ENCODE peak calls at places on chromosome 4, in ten cellular contexts. M is right lobe of liver, Z is lower lobe of right lung, F is IMR-90, K is Panc1, T is stomach, V is adrenal gland, G is PC-9, P is left ventricle myocardium inferior, Q is upper lobe of left lung. C is an unnamed sample.

GRCh38 chr4:124943938-124944337 is 231.4 kb upstream of the ANKRD50 start:
- DNase-seq in M (no peak), Z (no peak), P (no peak), V (no peak), T (no peak), G (no peak), K (no peak), F (no peak), Q (no peak), C (no peak)

GRCh38 chr4:180587379-180587778 is 1655.8 kb upstream of the TENM3 start:
- DNase-seq in Z (no peak), P (no peak), V (no peak), T (no peak), F (no peak), Q (no peak), M (no peak), G (no peak), K (no peak), C (no peak)

GRCh38 chr4:57156242-57156990 is 46.2 kb upstream of the IGFBP7 start:
- DNase-seq in Q (no peak), P (no peak), Z (no peak), T (no peak), K (no peak), V (no peak), M (no peak), G (peak; percentile 25), F (peak; percentile 41), C (no peak)

GRCh38 chr4:54152846-54153600 is 53.1 kb downstream of the GSX2 start:
- DNase-seq in G (peak; percentile 28), F (peak; percentile 63), M (no peak), Z (no peak), Q (no peak), V (no peak), T (no peak), K (no peak), P (no peak), C (peak; percentile 53)

GRCh38 chr4:73019462-73020047 is 50.0 kb downstream of the COX18 start:
- DNase-seq in F (peak; percentile 47), K (peak; percentile 27), M (no peak), G (peak; percentile 2), P (no peak), Z (no peak), Q (no peak), V (no peak), T (no peak), C (peak; percentile 69)

GRCh38 chr4:59597536-59598232 is 1602.4 kb upstream of the ADGRL3 start:
- DNase-seq in F (no peak), G (no peak), V (no peak), P (no peak), K (no peak), Z (no peak), M (no peak), Q (peak; percentile 28), T (no peak), C (no peak)

GRCh38 chr4:142615324-142615665 is 230.8 kb downstream of the INPP4B start:
- DNase-seq in M (no peak), K (no peak), Z (no peak), T (no peak), G (peak; percentile 15), P (no peak), F (peak; percentile 71), Q (no peak), V (no peak), C (peak; percentile 45)

GRCh38 chr4:82005153-82005552 is 368.6 kb downstream of the HNRNPD start:
- DNase-seq in Q (no peak), M (no peak), K (no peak), T (no peak), P (no peak), V (no peak), Z (no peak), G (no peak), F (no peak), C (no peak)

GRCh38 chr4:3451956-3452355 is 10.2 kb downstream of the HGFAC start:
- DNase-seq in Z (no peak), V (no peak), K (no peak), G (no peak), Q (no peak), P (no peak), M (no peak), T (no peak), F (peak; percentile 79), C (no peak)

GRCh38 chr4:142846729-142847606 is 867 bp upstream of the INPP4B start:
- DNase-seq in P (peak; percentile 30), M (peak; percentile 45), K (no peak), V (peak; percentile 31), F (no peak), T (peak; percentile 58), G (peak; percentile 73), Z (no peak), Q (no peak), C (peak; percentile 62)

GRCh38 chr4:30867427-30867826 is 147.3 kb downstream of the PCDH7 start:
- DNase-seq in Q (no peak), V (no peak), F (no peak), M (no peak), K (no peak), G (peak; percentile 10), T (no peak), P (no peak), Z (no peak), C (no peak)

GRCh38 chr4:76550966-76551780 is 116.1 kb downstream of the SHROOM3 start:
- DNase-seq in Z (no peak), P (no peak), Q (no peak), G (no peak), M (no peak), T (no peak), F (peak; percentile 51), V (no peak), K (no peak), C (no peak)

GRCh38 chr4:54556081-54556480 is 101.7 kb upstream of the KIT start:
- DNase-seq in Q (no peak), M (no peak), G (no peak), P (no peak), K (no peak), Z (no peak), T (no peak), V (no peak), F (no peak), C (no peak)

DNA sequence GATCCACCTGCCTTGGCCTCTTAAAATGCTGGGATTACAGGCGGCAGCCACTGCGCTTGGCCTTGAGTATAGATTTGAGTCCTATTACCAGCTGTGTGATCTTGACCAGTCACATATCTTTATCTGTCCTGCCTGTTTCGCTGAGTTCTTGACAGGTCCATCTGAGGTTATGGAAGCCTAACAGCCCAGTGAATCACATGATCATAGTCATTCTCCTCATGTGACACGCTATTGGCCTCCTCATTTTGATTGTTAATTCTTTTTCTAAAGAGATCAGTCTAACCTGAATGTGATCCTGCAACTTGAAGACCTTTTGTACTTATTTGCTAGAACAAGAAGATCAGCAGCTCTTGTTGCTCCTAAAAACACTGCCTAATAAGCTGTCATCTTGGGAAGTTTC is 86.7 kb downstream of the CHRNA9 start:
- DNase-seq in Q (no peak), Z (no peak), P (no peak), T (no peak), M (no peak), F (no peak), V (no peak), G (no peak), K (no peak), C (no peak)
- H3K27ac ChIP-seq in Q (no peak overlapping the region), Z (no peak overlapping the region), P (no peak overlapping the region), T (peak overlapping the region; percentile 1), M (peak overlapping the region; percentile 85), F (no peak overlapping the region), V (no peak overlapping the region), G (no peak overlapping the region), K (no peak overlapping the region), C (no peak overlapping the region)

DNA sequence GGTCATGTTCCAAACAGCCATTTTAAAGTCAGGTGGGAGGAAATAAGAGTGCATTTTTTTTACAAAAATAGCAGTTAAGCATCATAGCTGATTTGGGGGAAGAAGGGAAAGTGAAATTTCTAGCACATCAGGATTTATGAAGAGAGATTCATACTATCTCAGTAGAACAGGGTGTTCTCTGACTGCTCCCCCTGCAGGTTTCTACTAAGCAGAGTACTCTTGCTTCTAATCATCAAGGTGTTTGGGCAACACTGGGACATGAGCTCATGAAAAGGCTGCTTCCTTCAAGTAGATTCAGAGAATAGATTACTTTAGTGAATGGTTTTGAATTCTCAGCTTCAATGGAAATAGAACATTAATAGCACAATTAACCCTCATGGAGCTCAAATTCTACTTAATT is 591.4 kb upstream of the PCDH10 start:
- DNase-seq in Q (no peak), T (no peak), K (no peak), M (no peak), F (no peak), Z (no peak), G (no peak), P (no peak), V (no peak), C (peak; percentile 12)
- TF ChIP-seq CTCF in Q (no peak), T (no peak), K (no peak), M (no peak), F (no peak), Z (no peak), G (no peak), P (no peak), V (no peak), C (peak; percentile 5)

GRCh38 chr4:101315786-101316185 is 31.5 kb downstream of the PPP3CA start:
- DNase-seq in V (no peak), Z (no peak), Q (no peak), P (no peak), M (no peak), K (no peak), F (no peak), G (no peak), T (no peak), C (no peak)

GRCh38 chr4:101322743-101323142 is 24.6 kb downstream of the PPP3CA start:
- DNase-seq in P (no peak), G (no peak), T (no peak), F (no peak), Q (no peak), Z (no peak), V (no peak), M (no peak), K (no peak), C (no peak)

GRCh38 chr4:101326586-101326985 is 20.7 kb downstream of the PPP3CA start:
- DNase-seq in Z (no peak), K (no peak), M (no peak), F (peak; percentile 17), V (no peak), G (no peak), T (no peak), Q (no peak), P (no peak), C (no peak)

DNA sequence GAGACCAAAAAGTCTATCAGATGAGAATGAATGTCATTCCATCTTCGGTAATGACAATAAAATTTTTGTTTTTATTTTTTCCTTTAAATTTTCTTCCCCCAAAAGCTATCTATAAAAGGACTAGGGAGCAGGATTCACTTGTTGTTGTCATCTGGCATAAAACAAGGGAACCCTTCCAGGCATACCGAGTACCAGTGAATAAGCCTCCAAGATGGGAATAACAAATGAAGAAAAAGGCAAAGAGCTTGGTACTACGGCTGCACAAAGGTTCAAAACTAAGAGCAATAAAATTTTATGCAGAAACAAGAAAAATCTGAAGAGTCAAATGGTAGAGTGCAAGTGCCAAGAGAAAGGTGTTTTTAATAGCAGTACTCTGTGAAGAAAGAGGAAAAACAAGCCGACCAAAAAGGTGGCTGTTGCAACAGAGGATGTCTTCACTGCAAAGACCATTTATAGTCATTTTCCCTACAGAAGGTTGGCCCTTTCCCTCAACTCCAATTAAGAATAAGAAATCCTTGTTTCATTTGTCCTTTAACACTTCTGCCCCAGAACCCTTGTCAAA is 25.8 kb downstream of the PPP3CA start:
- DNase-seq in Z (no peak), V (no peak), F (no peak), K (no peak), P (no peak), M (no peak), G (no peak), Q (no peak), T (no peak), C (no peak)
- H3K27ac ChIP-seq in Z (no peak overlapping the region), V (no peak overlapping the region), F (no peak overlapping the region), K (no peak overlapping the region), P (no peak overlapping the region), M (no peak overlapping the region), G (no peak overlapping the region), Q (peak overlapping the region; percentile 30), T (no peak overlapping the region), C (no peak overlapping the region)

GRCh38 chr4:26819026-26819425 is 41.6 kb upstream of the STIM2 start:
- DNase-seq in T (no peak), M (no peak), Q (no peak), G (no peak), Z (no peak), F (no peak), P (no peak), K (no peak), V (no peak), C (no peak)
- TF ChIP-seq CTCF in T (no peak), M (no peak), Q (no peak), G (no peak), Z (no peak), F (no peak), P (no peak), K (no peak), V (no peak), C (no peak)